ENCODE peak calls at places on chromosome 16, in nine cellular contexts. One of them, this sample, is unnamed.

GRCh38 chr16:17384473-17384872 is 86.3 kb downstream of the XYLT1 start:
- DNase-seq in hepatocyte: no peak
- DNase-seq in heart right ventricle: no peak
- DNase-seq in GM23338: no peak
- DNase-seq in CD4-positive, CD25-positive, alpha-beta regulatory T cell: no peak
- DNase-seq in heart left ventricle: no peak
- DNase-seq in Peyer's patch: no peak
- DNase-seq in prostate gland: no peak
- DNase-seq in cardiac muscle cell: no peak
- DNase-seq in this sample: no peak

GRCh38 chr16:75420987-75421819 is 12.1 kb downstream of the CFDP1 start:
- DNase-seq in hepatocyte: peak; percentile 88
- DNase-seq in heart right ventricle: peak; percentile 85
- DNase-seq in GM23338: peak; percentile 91
- DNase-seq in CD4-positive, CD25-positive, alpha-beta regulatory T cell: no peak
- DNase-seq in heart left ventricle: peak; percentile 88
- DNase-seq in Peyer's patch: peak; percentile 43
- DNase-seq in prostate gland: peak; percentile 35
- DNase-seq in cardiac muscle cell: peak; percentile 85
- DNase-seq in this sample: no peak

GRCh38 chr16:67805718-67806427 is 487 bp downstream of the RANBP10 start:
- DNase-seq in hepatocyte: no peak
- DNase-seq in heart right ventricle: no peak
- DNase-seq in GM23338: peak; percentile 44
- DNase-seq in CD4-positive, CD25-positive, alpha-beta regulatory T cell: no peak
- DNase-seq in heart left ventricle: no peak
- DNase-seq in Peyer's patch: no peak
- DNase-seq in prostate gland: no peak
- DNase-seq in cardiac muscle cell: no peak
- DNase-seq in this sample: no peak

GRCh38 chr16:3459401-3460090 is 16.1 kb downstream of the NAA60 start:
- DNase-seq in hepatocyte: peak; percentile 51
- DNase-seq in heart right ventricle: no peak
- DNase-seq in GM23338: peak; percentile 87
- DNase-seq in CD4-positive, CD25-positive, alpha-beta regulatory T cell: no peak
- DNase-seq in heart left ventricle: no peak
- DNase-seq in Peyer's patch: no peak
- DNase-seq in prostate gland: no peak
- DNase-seq in cardiac muscle cell: no peak
- DNase-seq in this sample: no peak

GRCh38 chr16:79519448-79519847 is 81.1 kb downstream of the MAF start:
- DNase-seq in hepatocyte: no peak
- DNase-seq in heart right ventricle: no peak
- DNase-seq in GM23338: no peak
- DNase-seq in CD4-positive, CD25-positive, alpha-beta regulatory T cell: no peak
- DNase-seq in heart left ventricle: peak; percentile 12
- DNase-seq in Peyer's patch: no peak
- DNase-seq in prostate gland: no peak
- DNase-seq in cardiac muscle cell: no peak
- DNase-seq in this sample: no peak

GRCh38 chr16:15701975-15702970 is 52.2 kb downstream of the NDE1 start:
- DNase-seq in hepatocyte: no peak
- DNase-seq in heart right ventricle: no peak
- DNase-seq in GM23338: no peak
- DNase-seq in CD4-positive, CD25-positive, alpha-beta regulatory T cell: no peak
- DNase-seq in heart left ventricle: no peak
- DNase-seq in Peyer's patch: no peak
- DNase-seq in prostate gland: no peak
- DNase-seq in cardiac muscle cell: peak; percentile 6
- DNase-seq in this sample: no peak

GRCh38 chr16:57884655-57885133 is 82.4 kb upstream of the KIFC3 start:
- DNase-seq in hepatocyte: no peak
- DNase-seq in heart right ventricle: no peak
- DNase-seq in GM23338: peak; percentile 64
- DNase-seq in CD4-positive, CD25-positive, alpha-beta regulatory T cell: no peak
- DNase-seq in heart left ventricle: no peak
- DNase-seq in Peyer's patch: no peak
- DNase-seq in prostate gland: no peak
- DNase-seq in cardiac muscle cell: no peak
- DNase-seq in this sample: no peak

GRCh38 chr16:73082608-73083007 is 34.7 kb upstream of the ZFHX3 start:
- DNase-seq in hepatocyte: peak; percentile 52
- DNase-seq in heart right ventricle: no peak
- DNase-seq in GM23338: no peak
- DNase-seq in CD4-positive, CD25-positive, alpha-beta regulatory T cell: no peak
- DNase-seq in heart left ventricle: no peak
- DNase-seq in Peyer's patch: no peak
- DNase-seq in prostate gland: peak; percentile 32
- DNase-seq in cardiac muscle cell: peak; percentile 91
- DNase-seq in this sample: no peak

GRCh38 chr16:35431829-35432663 is 1972.6 kb downstream of the TP53TG3F start:
- DNase-seq in hepatocyte: no peak
- DNase-seq in heart right ventricle: no peak
- DNase-seq in GM23338: peak; percentile 25
- DNase-seq in CD4-positive, CD25-positive, alpha-beta regulatory T cell: no peak
- DNase-seq in heart left ventricle: no peak
- DNase-seq in Peyer's patch: no peak
- DNase-seq in prostate gland: no peak
- DNase-seq in cardiac muscle cell: no peak
- DNase-seq in this sample: no peak

GRCh38 chr16:67676939-67677338 is 10.3 kb downstream of the C16orf86 start:
- DNase-seq in hepatocyte: no peak
- DNase-seq in heart right ventricle: no peak
- DNase-seq in GM23338: no peak
- DNase-seq in CD4-positive, CD25-positive, alpha-beta regulatory T cell: no peak
- DNase-seq in heart left ventricle: no peak
- DNase-seq in Peyer's patch: no peak
- DNase-seq in prostate gland: no peak
- DNase-seq in cardiac muscle cell: no peak
- DNase-seq in this sample: no peak

GRCh38 chr16:12802661-12803060 is 1.0 kb downstream of the CPPED1 start:
- DNase-seq in hepatocyte: no peak
- DNase-seq in heart right ventricle: no peak
- DNase-seq in GM23338: no peak
- DNase-seq in CD4-positive, CD25-positive, alpha-beta regulatory T cell: no peak
- DNase-seq in heart left ventricle: no peak
- DNase-seq in Peyer's patch: no peak
- DNase-seq in prostate gland: no peak
- DNase-seq in cardiac muscle cell: no peak
- DNase-seq in this sample: no peak
- H3K27ac ChIP-seq in hepatocyte: peak overlapping the region; percentile 97
- H3K27ac ChIP-seq in heart right ventricle: peak overlapping the region; percentile 84
- H3K27ac ChIP-seq in GM23338: no peak overlapping the region
- H3K27ac ChIP-seq in CD4-positive, CD25-positive, alpha-beta regulatory T cell: no peak overlapping the region
- H3K27ac ChIP-seq in heart left ventricle: no peak overlapping the region
- H3K27ac ChIP-seq in Peyer's patch: peak overlapping the region; percentile 92
- H3K27ac ChIP-seq in prostate gland: no peak overlapping the region
- H3K27ac ChIP-seq in cardiac muscle cell: no peak overlapping the region
- H3K27ac ChIP-seq in this sample: no peak overlapping the region

GRCh38 chr16:82470506-82471196 is 156.1 kb upstream of the CDH13 start:
- DNase-seq in hepatocyte: peak; percentile 60
- DNase-seq in heart right ventricle: no peak
- DNase-seq in GM23338: no peak
- DNase-seq in CD4-positive, CD25-positive, alpha-beta regulatory T cell: no peak
- DNase-seq in heart left ventricle: no peak
- DNase-seq in Peyer's patch: no peak
- DNase-seq in prostate gland: no peak
- DNase-seq in cardiac muscle cell: no peak
- DNase-seq in this sample: no peak
- H3K27me3 ChIP-seq in hepatocyte: no peaks in the 10 kb centered on the region
- H3K27me3 ChIP-seq in heart right ventricle: no peaks in the 10 kb centered on the region
- H3K27me3 ChIP-seq in GM23338: no peaks in the 10 kb centered on the region
- H3K27me3 ChIP-seq in CD4-positive, CD25-positive, alpha-beta regulatory T cell: peaks cover 3% of the 10 kb centered on the region
- H3K27me3 ChIP-seq in heart left ventricle: no peaks in the 10 kb centered on the region
- H3K27me3 ChIP-seq in Peyer's patch: no peaks in the 10 kb centered on the region
- H3K27me3 ChIP-seq in prostate gland: no peaks in the 10 kb centered on the region
- H3K27me3 ChIP-seq in cardiac muscle cell: peaks cover under 1% of the 10 kb centered on the region
- H3K27me3 ChIP-seq in this sample: no peaks in the 10 kb centered on the region

DNA sequence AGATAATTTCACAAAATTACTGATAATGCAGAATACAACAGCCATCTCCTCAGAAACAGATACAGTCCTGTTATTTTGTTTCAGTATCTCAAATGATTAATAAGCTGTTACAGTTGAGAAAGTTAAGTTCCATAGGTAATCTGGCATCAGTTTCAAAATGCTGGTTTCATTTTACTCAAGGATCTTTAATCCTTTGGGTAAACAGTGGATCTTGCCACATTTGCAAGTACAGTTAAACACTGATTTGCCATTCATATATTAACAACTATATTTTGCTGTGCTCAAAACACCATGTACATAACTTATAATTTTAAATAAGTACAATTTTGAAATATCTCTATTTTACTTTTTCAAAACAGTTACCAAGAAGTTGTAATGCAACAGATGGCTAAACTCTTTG is 31.2 kb downstream of the RPGRIP1L start:
- DNase-seq in hepatocyte: no peak
- DNase-seq in heart right ventricle: no peak
- DNase-seq in GM23338: no peak
- DNase-seq in CD4-positive, CD25-positive, alpha-beta regulatory T cell: no peak
- DNase-seq in heart left ventricle: no peak
- DNase-seq in Peyer's patch: no peak
- DNase-seq in prostate gland: no peak
- DNase-seq in cardiac muscle cell: no peak
- DNase-seq in this sample: no peak
- H3K27ac ChIP-seq in hepatocyte: no peak overlapping the region
- H3K27ac ChIP-seq in heart right ventricle: no peak overlapping the region
- H3K27ac ChIP-seq in GM23338: no peak overlapping the region
- H3K27ac ChIP-seq in CD4-positive, CD25-positive, alpha-beta regulatory T cell: no peak overlapping the region
- H3K27ac ChIP-seq in heart left ventricle: no peak overlapping the region
- H3K27ac ChIP-seq in Peyer's patch: no peak overlapping the region
- H3K27ac ChIP-seq in prostate gland: no peak overlapping the region
- H3K27ac ChIP-seq in cardiac muscle cell: no peak overlapping the region
- H3K27ac ChIP-seq in this sample: no peak overlapping the region

DNA sequence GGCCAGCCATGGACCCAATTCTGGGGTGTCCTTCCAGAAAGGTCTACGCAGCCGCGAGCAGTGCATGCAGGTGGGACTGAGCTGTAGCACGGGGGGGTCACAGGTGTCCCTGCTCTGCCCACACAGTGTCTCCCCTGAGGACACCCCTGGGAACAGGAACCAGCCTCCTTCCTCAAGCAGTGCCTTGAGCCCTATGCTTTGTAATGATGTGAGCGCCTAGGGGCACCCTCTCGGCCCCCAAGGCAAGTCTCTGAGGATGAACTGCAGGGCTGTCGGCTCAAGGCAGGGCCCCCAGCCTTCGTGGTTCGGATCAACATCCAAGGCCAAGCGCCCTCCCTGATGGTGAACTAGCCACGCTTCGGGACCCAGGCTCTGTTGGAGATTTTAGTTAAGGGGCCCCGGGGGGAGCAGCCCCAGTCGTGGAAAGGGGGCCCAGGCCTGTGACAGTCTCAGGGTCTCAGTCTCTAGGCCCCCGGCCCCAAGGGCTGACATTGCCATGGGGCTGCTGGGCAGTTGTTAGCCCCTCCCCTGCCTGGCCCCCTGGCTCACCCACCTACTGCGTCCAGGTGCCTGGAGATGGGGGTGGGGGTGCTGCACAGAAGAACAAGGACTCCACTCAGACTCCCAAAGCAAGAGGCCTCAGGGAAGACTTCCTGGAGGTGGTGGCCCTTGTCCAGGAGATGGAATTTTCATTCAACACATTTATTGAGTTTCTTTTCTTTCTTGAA is 2.3 kb downstream of the IL17C start:
- DNase-seq in hepatocyte: no peak
- DNase-seq in heart right ventricle: no peak
- DNase-seq in GM23338: no peak
- DNase-seq in CD4-positive, CD25-positive, alpha-beta regulatory T cell: no peak
- DNase-seq in heart left ventricle: no peak
- DNase-seq in Peyer's patch: peak; percentile 53
- DNase-seq in prostate gland: no peak
- DNase-seq in cardiac muscle cell: no peak
- DNase-seq in this sample: no peak
- H3K27me3 ChIP-seq in hepatocyte: peaks cover 9% of the 10 kb centered on the region
- H3K27me3 ChIP-seq in heart right ventricle: peaks cover 36% of the 10 kb centered on the region
- H3K27me3 ChIP-seq in GM23338: no peaks in the 10 kb centered on the region
- H3K27me3 ChIP-seq in CD4-positive, CD25-positive, alpha-beta regulatory T cell: no peaks in the 10 kb centered on the region
- H3K27me3 ChIP-seq in heart left ventricle: peaks cover 26% of the 10 kb centered on the region
- H3K27me3 ChIP-seq in Peyer's patch: no peaks in the 10 kb centered on the region
- H3K27me3 ChIP-seq in prostate gland: peaks cover 17% of the 10 kb centered on the region
- H3K27me3 ChIP-seq in cardiac muscle cell: peaks cover 38% of the 10 kb centered on the region
- H3K27me3 ChIP-seq in this sample: peaks cover 19% of the 10 kb centered on the region

GRCh38 chr16:19411298-19411697 is 6.4 kb upstream of the TMC5 start:
- DNase-seq in hepatocyte: no peak
- DNase-seq in heart right ventricle: no peak
- DNase-seq in GM23338: no peak
- DNase-seq in CD4-positive, CD25-positive, alpha-beta regulatory T cell: no peak
- DNase-seq in heart left ventricle: no peak
- DNase-seq in Peyer's patch: no peak
- DNase-seq in prostate gland: no peak
- DNase-seq in cardiac muscle cell: no peak
- DNase-seq in this sample: no peak
- H3K27ac ChIP-seq in hepatocyte: no peak overlapping the region
- H3K27ac ChIP-seq in heart right ventricle: no peak overlapping the region
- H3K27ac ChIP-seq in GM23338: no peak overlapping the region
- H3K27ac ChIP-seq in CD4-positive, CD25-positive, alpha-beta regulatory T cell: no peak overlapping the region
- H3K27ac ChIP-seq in heart left ventricle: no peak overlapping the region
- H3K27ac ChIP-seq in Peyer's patch: peak overlapping the region; percentile 86
- H3K27ac ChIP-seq in prostate gland: peak overlapping the region; percentile 78
- H3K27ac ChIP-seq in cardiac muscle cell: no peak overlapping the region
- H3K27ac ChIP-seq in this sample: no peak overlapping the region

GRCh38 chr16:31009894-31010293 is 544 bp downstream of the STX1B start:
- DNase-seq in hepatocyte: no peak
- DNase-seq in heart right ventricle: no peak
- DNase-seq in GM23338: peak; percentile 71
- DNase-seq in CD4-positive, CD25-positive, alpha-beta regulatory T cell: no peak
- DNase-seq in heart left ventricle: no peak
- DNase-seq in Peyer's patch: no peak
- DNase-seq in prostate gland: no peak
- DNase-seq in cardiac muscle cell: no peak
- DNase-seq in this sample: no peak

GRCh38 chr16:31007684-31008083 is 2.8 kb downstream of the STX1B start:
- DNase-seq in hepatocyte: no peak
- DNase-seq in heart right ventricle: no peak
- DNase-seq in GM23338: no peak
- DNase-seq in CD4-positive, CD25-positive, alpha-beta regulatory T cell: no peak
- DNase-seq in heart left ventricle: no peak
- DNase-seq in Peyer's patch: no peak
- DNase-seq in prostate gland: no peak
- DNase-seq in cardiac muscle cell: no peak
- DNase-seq in this sample: no peak

GRCh38 chr16:31010539-31010938 is at the start of gene STX1B:
- DNase-seq in hepatocyte: peak; percentile 55
- DNase-seq in heart right ventricle: no peak
- DNase-seq in GM23338: peak; percentile 96
- DNase-seq in CD4-positive, CD25-positive, alpha-beta regulatory T cell: peak; percentile 32
- DNase-seq in heart left ventricle: no peak
- DNase-seq in Peyer's patch: peak; percentile 21
- DNase-seq in prostate gland: no peak
- DNase-seq in cardiac muscle cell: peak; percentile 31
- DNase-seq in this sample: peak; percentile 52

GRCh38 chr16:31008154-31008950 is 2.1 kb downstream of the STX1B start:
- DNase-seq in hepatocyte: no peak
- DNase-seq in heart right ventricle: no peak
- DNase-seq in GM23338: no peak
- DNase-seq in CD4-positive, CD25-positive, alpha-beta regulatory T cell: no peak
- DNase-seq in heart left ventricle: no peak
- DNase-seq in Peyer's patch: no peak
- DNase-seq in prostate gland: no peak
- DNase-seq in cardiac muscle cell: no peak
- DNase-seq in this sample: no peak

DNA sequence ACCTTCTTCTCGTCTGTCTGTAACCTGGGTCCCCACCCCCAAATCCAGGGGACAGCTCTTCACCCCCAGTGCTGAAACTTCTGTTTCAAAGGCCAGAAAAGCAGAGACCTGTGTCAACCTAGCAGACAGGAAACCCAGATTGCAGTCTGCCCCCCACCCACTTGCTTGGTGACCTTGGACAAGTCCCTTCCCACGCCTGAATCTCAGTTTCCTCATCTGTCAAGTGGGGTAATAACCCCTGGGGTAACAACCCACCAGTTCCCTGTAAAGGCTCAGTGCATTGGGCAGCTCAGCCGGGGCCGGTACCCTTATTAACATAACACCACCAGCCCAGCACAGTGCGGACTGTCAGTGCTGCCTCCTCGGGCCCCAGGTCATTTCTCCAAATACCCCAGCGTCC is 1.3 kb downstream of the STX1B start:
- DNase-seq in hepatocyte: no peak
- DNase-seq in heart right ventricle: no peak
- DNase-seq in GM23338: no peak
- DNase-seq in CD4-positive, CD25-positive, alpha-beta regulatory T cell: no peak
- DNase-seq in heart left ventricle: no peak
- DNase-seq in Peyer's patch: no peak
- DNase-seq in prostate gland: no peak
- DNase-seq in cardiac muscle cell: no peak
- DNase-seq in this sample: no peak
- H3K27me3 ChIP-seq in hepatocyte: peaks cover 36% of the 10 kb centered on the region
- H3K27me3 ChIP-seq in heart right ventricle: peaks cover 55% of the 10 kb centered on the region
- H3K27me3 ChIP-seq in GM23338: no peaks in the 10 kb centered on the region
- H3K27me3 ChIP-seq in CD4-positive, CD25-positive, alpha-beta regulatory T cell: peaks cover 10% of the 10 kb centered on the region
- H3K27me3 ChIP-seq in heart left ventricle: peaks cover 23% of the 10 kb centered on the region
- H3K27me3 ChIP-seq in Peyer's patch: no peaks in the 10 kb centered on the region
- H3K27me3 ChIP-seq in prostate gland: peaks cover 3% of the 10 kb centered on the region
- H3K27me3 ChIP-seq in cardiac muscle cell: peaks cover 11% of the 10 kb centered on the region
- H3K27me3 ChIP-seq in this sample: peaks cover 2% of the 10 kb centered on the region

This sample was measured in CD4-positive, alpha-beta T cell.